ENCODE peak calls at places on chromosome 14, in seven cellular contexts. One of them, this sample, is unnamed.

GRCh38 chr14:79100578-79100977 is 930.4 kb downstream of the NRXN3 start:
- DNase-seq in fibroblast of pulmonary artery: no peak
- DNase-seq in cardiac fibroblast: no peak
- DNase-seq in uterus: no peak
- DNase-seq in upper lobe of right lung: no peak
- DNase-seq in right cardiac atrium: no peak
- DNase-seq in AG10803: no peak
- DNase-seq in this sample: no peak

GRCh38 chr14:101501858-101502615 is 59.3 kb upstream of the DIO3 start:
- DNase-seq in fibroblast of pulmonary artery: no peak
- DNase-seq in cardiac fibroblast: no peak
- DNase-seq in uterus: peak; percentile 7
- DNase-seq in upper lobe of right lung: peak; percentile 40
- DNase-seq in right cardiac atrium: no peak
- DNase-seq in AG10803: no peak
- DNase-seq in this sample: no peak

GRCh38 chr14:28603606-28604005 is 163.0 kb upstream of the FOXG1 start:
- DNase-seq in fibroblast of pulmonary artery: peak; percentile 60
- DNase-seq in cardiac fibroblast: peak; percentile 33
- DNase-seq in uterus: no peak
- DNase-seq in upper lobe of right lung: no peak
- DNase-seq in right cardiac atrium: no peak
- DNase-seq in AG10803: no peak
- DNase-seq in this sample: no peak

GRCh38 chr14:35292051-35292769 is at the start of gene PSMA6:
- DNase-seq in fibroblast of pulmonary artery: peak; percentile 99
- DNase-seq in cardiac fibroblast: peak; percentile 99
- DNase-seq in uterus: peak; percentile 98
- DNase-seq in upper lobe of right lung: peak; percentile 100
- DNase-seq in right cardiac atrium: peak; percentile 100
- DNase-seq in AG10803: peak; percentile 98
- DNase-seq in this sample: peak; percentile 93

GRCh38 chr14:96839251-96839650 is 42.1 kb downstream of the VRK1 start:
- DNase-seq in fibroblast of pulmonary artery: no peak
- DNase-seq in cardiac fibroblast: no peak
- DNase-seq in uterus: no peak
- DNase-seq in upper lobe of right lung: no peak
- DNase-seq in right cardiac atrium: no peak
- DNase-seq in AG10803: no peak
- DNase-seq in this sample: no peak

GRCh38 chr14:35385042-35385839 is 19.3 kb downstream of the NFKBIA start:
- DNase-seq in fibroblast of pulmonary artery: peak; percentile 92
- DNase-seq in cardiac fibroblast: peak; percentile 90
- DNase-seq in uterus: peak; percentile 89
- DNase-seq in upper lobe of right lung: no peak
- DNase-seq in right cardiac atrium: peak; percentile 94
- DNase-seq in AG10803: peak; percentile 89
- DNase-seq in this sample: no peak

GRCh38 chr14:21300892-21301291 is 21.0 kb downstream of the RPGRIP1 start:
- DNase-seq in fibroblast of pulmonary artery: no peak
- DNase-seq in cardiac fibroblast: no peak
- DNase-seq in uterus: no peak
- DNase-seq in upper lobe of right lung: peak; percentile 66
- DNase-seq in right cardiac atrium: peak; percentile 47
- DNase-seq in AG10803: no peak
- DNase-seq in this sample: no peak

GRCh38 chr14:92464716-92465115 is 48.9 kb upstream of the RIN3 start:
- DNase-seq in fibroblast of pulmonary artery: no peak
- DNase-seq in cardiac fibroblast: no peak
- DNase-seq in uterus: no peak
- DNase-seq in upper lobe of right lung: no peak
- DNase-seq in right cardiac atrium: no peak
- DNase-seq in AG10803: no peak
- DNase-seq in this sample: no peak

GRCh38 chr14:90381011-90381790 is 15.6 kb upstream of the CALM1 start:
- DNase-seq in fibroblast of pulmonary artery: peak; percentile 23
- DNase-seq in cardiac fibroblast: no peak
- DNase-seq in uterus: peak; percentile 50
- DNase-seq in upper lobe of right lung: no peak
- DNase-seq in right cardiac atrium: peak; percentile 77
- DNase-seq in AG10803: peak; percentile 72
- DNase-seq in this sample: no peak

GRCh38 chr14:102545461-102546265 is 36.1 kb upstream of the ANKRD9 start:
- DNase-seq in fibroblast of pulmonary artery: peak; percentile 58
- DNase-seq in cardiac fibroblast: peak; percentile 36
- DNase-seq in uterus: no peak
- DNase-seq in upper lobe of right lung: no peak
- DNase-seq in right cardiac atrium: no peak
- DNase-seq in AG10803: peak; percentile 74
- DNase-seq in this sample: peak; percentile 73

GRCh38 chr14:57060276-57060956 is 208.3 kb downstream of the EXOC5 start:
- DNase-seq in fibroblast of pulmonary artery: no peak
- DNase-seq in cardiac fibroblast: no peak
- DNase-seq in uterus: no peak
- DNase-seq in upper lobe of right lung: no peak
- DNase-seq in right cardiac atrium: no peak
- DNase-seq in AG10803: no peak
- DNase-seq in this sample: no peak

GRCh38 chr14:100529561-100530031 is 57.6 kb downstream of the BEGAIN start:
- DNase-seq in fibroblast of pulmonary artery: no peak
- DNase-seq in cardiac fibroblast: no peak
- DNase-seq in uterus: no peak
- DNase-seq in upper lobe of right lung: peak; percentile 53
- DNase-seq in right cardiac atrium: peak; percentile 52
- DNase-seq in AG10803: no peak
- DNase-seq in this sample: no peak

GRCh38 chr14:90017371-90017770 is 44.4 kb upstream of the KCNK13 start:
- DNase-seq in fibroblast of pulmonary artery: peak; percentile 6
- DNase-seq in cardiac fibroblast: no peak
- DNase-seq in uterus: no peak
- DNase-seq in upper lobe of right lung: no peak
- DNase-seq in right cardiac atrium: no peak
- DNase-seq in AG10803: peak; percentile 5
- DNase-seq in this sample: no peak

GRCh38 chr14:42930058-42930457 is 1323.4 kb downstream of the LRFN5 start:
- DNase-seq in fibroblast of pulmonary artery: peak; percentile 52
- DNase-seq in cardiac fibroblast: no peak
- DNase-seq in uterus: no peak
- DNase-seq in upper lobe of right lung: no peak
- DNase-seq in right cardiac atrium: peak; percentile 41
- DNase-seq in AG10803: no peak
- DNase-seq in this sample: peak; percentile 5

GRCh38 chr14:22895402-22895801 is 12.4 kb downstream of the REM2 start:
- DNase-seq in fibroblast of pulmonary artery: no peak
- DNase-seq in cardiac fibroblast: no peak
- DNase-seq in uterus: no peak
- DNase-seq in upper lobe of right lung: no peak
- DNase-seq in right cardiac atrium: no peak
- DNase-seq in AG10803: no peak
- DNase-seq in this sample: no peak

GRCh38 chr14:36519431-36520321 is at the start of gene NKX2-1:
- DNase-seq in fibroblast of pulmonary artery: no peak
- DNase-seq in cardiac fibroblast: no peak
- DNase-seq in uterus: no peak
- DNase-seq in upper lobe of right lung: peak; percentile 89
- DNase-seq in right cardiac atrium: no peak
- DNase-seq in AG10803: no peak
- DNase-seq in this sample: no peak

GRCh38 chr14:91307046-91307445 is 62.5 kb upstream of the GPR68 start:
- DNase-seq in fibroblast of pulmonary artery: no peak
- DNase-seq in cardiac fibroblast: no peak
- DNase-seq in uterus: no peak
- DNase-seq in upper lobe of right lung: peak; percentile 61
- DNase-seq in right cardiac atrium: no peak
- DNase-seq in AG10803: no peak
- DNase-seq in this sample: no peak

GRCh38 chr14:100067481-100067880 is 2.3 kb downstream of the EVL start:
- DNase-seq in fibroblast of pulmonary artery: no peak
- DNase-seq in cardiac fibroblast: no peak
- DNase-seq in uterus: no peak
- DNase-seq in upper lobe of right lung: no peak
- DNase-seq in right cardiac atrium: no peak
- DNase-seq in AG10803: no peak
- DNase-seq in this sample: no peak

GRCh38 chr14:69818760-69819191 is 21.7 kb upstream of the SLC10A1 start:
- DNase-seq in fibroblast of pulmonary artery: peak; percentile 77
- DNase-seq in cardiac fibroblast: peak; percentile 75
- DNase-seq in uterus: peak; percentile 38
- DNase-seq in upper lobe of right lung: peak; percentile 65
- DNase-seq in right cardiac atrium: peak; percentile 62
- DNase-seq in AG10803: peak; percentile 50
- DNase-seq in this sample: peak; percentile 74

GRCh38 chr14:71554959-71555612 is 377.1 kb upstream of the RGS6 start:
- DNase-seq in fibroblast of pulmonary artery: no peak
- DNase-seq in cardiac fibroblast: no peak
- DNase-seq in uterus: no peak
- DNase-seq in upper lobe of right lung: no peak
- DNase-seq in right cardiac atrium: no peak
- DNase-seq in AG10803: no peak
- DNase-seq in this sample: no peak

GRCh38 chr14:71555654-71556559 is 376.3 kb upstream of the RGS6 start:
- DNase-seq in fibroblast of pulmonary artery: peak; percentile 54
- DNase-seq in cardiac fibroblast: peak; percentile 74
- DNase-seq in uterus: no peak
- DNase-seq in upper lobe of right lung: no peak
- DNase-seq in right cardiac atrium: no peak
- DNase-seq in AG10803: peak; percentile 56
- DNase-seq in this sample: no peak

GRCh38 chr14:71552809-71553208 is 379.4 kb upstream of the RGS6 start:
- DNase-seq in fibroblast of pulmonary artery: no peak
- DNase-seq in cardiac fibroblast: no peak
- DNase-seq in uterus: no peak
- DNase-seq in upper lobe of right lung: no peak
- DNase-seq in right cardiac atrium: no peak
- DNase-seq in AG10803: no peak
- DNase-seq in this sample: no peak

GRCh38 chr14:71553779-71554178 is 378.4 kb upstream of the RGS6 start:
- DNase-seq in fibroblast of pulmonary artery: no peak
- DNase-seq in cardiac fibroblast: no peak
- DNase-seq in uterus: no peak
- DNase-seq in upper lobe of right lung: no peak
- DNase-seq in right cardiac atrium: no peak
- DNase-seq in AG10803: no peak
- DNase-seq in this sample: no peak

GRCh38 chr14:71554323-71554722 is 377.9 kb upstream of the RGS6 start:
- DNase-seq in fibroblast of pulmonary artery: no peak
- DNase-seq in cardiac fibroblast: no peak
- DNase-seq in uterus: no peak
- DNase-seq in upper lobe of right lung: no peak
- DNase-seq in right cardiac atrium: no peak
- DNase-seq in AG10803: no peak
- DNase-seq in this sample: no peak
- H3K4me3 ChIP-seq in fibroblast of pulmonary artery: no peak overlapping the region
- H3K4me3 ChIP-seq in cardiac fibroblast: no peak overlapping the region
- H3K4me3 ChIP-seq in uterus: no peak overlapping the region
- H3K4me3 ChIP-seq in upper lobe of right lung: no peak overlapping the region
- H3K4me3 ChIP-seq in right cardiac atrium: no peak overlapping the region
- H3K4me3 ChIP-seq in AG10803: no peak overlapping the region
- H3K4me3 ChIP-seq in this sample: no peak overlapping the region

DNA sequence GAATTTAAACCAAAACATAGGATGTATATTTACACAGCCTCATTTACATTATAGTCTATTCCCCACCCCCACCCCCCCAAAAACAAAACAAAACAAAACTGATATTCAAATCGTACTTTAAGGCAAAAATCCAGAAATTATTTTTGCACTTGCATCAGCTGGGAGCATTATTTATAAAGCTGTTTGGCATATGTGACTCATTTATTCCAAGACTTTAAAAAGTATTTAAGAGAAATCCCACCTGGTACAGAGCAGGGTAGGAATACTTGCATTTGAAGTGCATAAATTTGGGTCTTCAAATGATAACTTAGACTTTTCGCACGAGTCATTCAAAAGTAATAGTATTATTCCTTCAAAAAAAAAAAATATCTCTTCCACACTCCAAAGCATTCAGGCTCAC is 1.1 kb downstream of the KLHL28 start:
- DNase-seq in fibroblast of pulmonary artery: peak; percentile 7
- DNase-seq in cardiac fibroblast: peak; percentile 29
- DNase-seq in uterus: no peak
- DNase-seq in upper lobe of right lung: no peak
- DNase-seq in right cardiac atrium: no peak
- DNase-seq in AG10803: no peak
- DNase-seq in this sample: no peak
- H3K4me3 ChIP-seq in fibroblast of pulmonary artery: peak overlapping the region; percentile 87
- H3K4me3 ChIP-seq in cardiac fibroblast: peak overlapping the region; percentile 87
- H3K4me3 ChIP-seq in uterus: peak overlapping the region; percentile 66
- H3K4me3 ChIP-seq in upper lobe of right lung: peak overlapping the region; percentile 79
- H3K4me3 ChIP-seq in right cardiac atrium: peak overlapping the region; percentile 89
- H3K4me3 ChIP-seq in AG10803: peak overlapping the region; percentile 97
- H3K4me3 ChIP-seq in this sample: peak overlapping the region; percentile 80

DNA sequence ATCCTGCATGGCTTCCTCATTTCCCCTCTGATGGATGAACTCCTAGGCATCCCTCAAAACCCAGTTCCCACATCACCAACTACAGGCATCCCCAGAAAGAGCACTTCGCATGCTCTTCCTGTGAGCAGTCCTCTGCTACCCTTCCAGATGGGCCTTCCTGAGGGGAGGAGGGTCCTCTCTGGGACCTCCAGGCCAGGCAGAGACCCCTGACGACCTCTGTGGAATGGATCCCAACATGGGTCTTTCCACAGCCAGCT is 1.9 kb downstream of the AKT1 start:
- DNase-seq in fibroblast of pulmonary artery: no peak
- DNase-seq in cardiac fibroblast: no peak
- DNase-seq in uterus: no peak
- DNase-seq in upper lobe of right lung: no peak
- DNase-seq in right cardiac atrium: no peak
- DNase-seq in AG10803: no peak
- DNase-seq in this sample: no peak
- H3K4me3 ChIP-seq in fibroblast of pulmonary artery: peak overlapping the region; percentile 73
- H3K4me3 ChIP-seq in cardiac fibroblast: peak overlapping the region; percentile 73
- H3K4me3 ChIP-seq in uterus: peak overlapping the region; percentile 81
- H3K4me3 ChIP-seq in upper lobe of right lung: peak overlapping the region; percentile 79
- H3K4me3 ChIP-seq in right cardiac atrium: no peak overlapping the region
- H3K4me3 ChIP-seq in AG10803: peak overlapping the region; percentile 76
- H3K4me3 ChIP-seq in this sample: peak overlapping the region; percentile 76

DNA sequence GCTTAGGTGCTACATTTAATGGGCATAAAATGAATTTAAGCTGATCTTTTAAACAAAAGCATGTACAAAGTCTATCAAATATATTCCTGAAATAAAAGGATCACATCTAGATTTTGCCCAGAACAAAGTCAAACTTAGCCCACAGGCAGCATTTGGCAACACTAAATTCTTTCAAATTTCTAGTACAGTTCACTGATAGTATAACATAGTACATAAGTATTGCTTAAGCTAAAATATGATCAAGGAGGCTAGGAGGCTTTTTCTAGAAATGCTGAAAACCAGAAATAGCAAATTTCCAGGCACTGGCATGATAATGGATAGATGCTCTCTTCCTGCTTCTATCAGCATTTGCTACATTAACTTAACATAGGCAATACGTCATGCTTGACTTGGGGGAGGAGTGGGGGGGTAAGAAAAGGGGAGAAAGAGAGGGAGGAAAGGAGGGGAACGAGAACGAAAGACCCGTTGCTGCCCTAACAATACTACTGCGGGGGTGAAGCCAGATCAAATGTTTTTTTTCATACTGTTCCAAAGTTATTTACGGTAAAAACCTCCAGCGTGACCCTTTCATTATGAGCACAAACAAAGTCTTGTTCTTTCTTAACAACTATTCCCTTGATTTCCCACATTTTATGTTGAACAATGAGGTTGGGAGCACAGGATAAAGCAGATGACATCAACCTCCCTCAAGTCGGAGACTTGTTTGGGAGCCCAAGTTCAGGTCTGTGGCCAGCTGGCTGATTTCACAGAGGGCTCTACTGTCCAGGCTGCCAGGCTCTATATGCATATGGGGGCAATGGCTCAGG is 10.6 kb downstream of the TMED10 start:
- DNase-seq in fibroblast of pulmonary artery: peak; percentile 82
- DNase-seq in cardiac fibroblast: peak; percentile 41
- DNase-seq in uterus: no peak
- DNase-seq in upper lobe of right lung: no peak
- DNase-seq in right cardiac atrium: peak; percentile 62
- DNase-seq in AG10803: no peak
- DNase-seq in this sample: no peak
- H3K4me3 ChIP-seq in fibroblast of pulmonary artery: peak overlapping the region; percentile 21
- H3K4me3 ChIP-seq in cardiac fibroblast: no peak overlapping the region
- H3K4me3 ChIP-seq in uterus: no peak overlapping the region
- H3K4me3 ChIP-seq in upper lobe of right lung: no peak overlapping the region
- H3K4me3 ChIP-seq in right cardiac atrium: no peak overlapping the region
- H3K4me3 ChIP-seq in AG10803: no peak overlapping the region
- H3K4me3 ChIP-seq in this sample: no peak overlapping the region